ENCODE peak calls at places on chromosomes 5 and 9, in six cellular contexts. M is breast epithelium; R is effector memory CD8-positive, alpha-beta T cell; K is stimulated activated CD4-positive, alpha-beta T cell treated with anti-CD3 and anti-CD28 coated beads, Interleukin-12 subunit alpha, Interleukin-12 subunit beta, amount 100 ng/mL, for 4 hours; J is GM23338; I is DMS53. G is an unnamed sample.

GRCh38 chr9:95592931-95593330 is 76.2 kb upstream of the PTCH1 start:
- DNase-seq in M (no peak), R (no peak), K (no peak), J (no peak), I (no peak), G (no peak)

GRCh38 chr5:178238711-178239592 is 6.3 kb upstream of the PHYKPL start:
- DNase-seq in M (no peak), R (peak; percentile 44), K (no peak), J (peak; percentile 35), I (no peak), G (no peak)

GRCh38 chr5:147887026-147887627 is 8.6 kb downstream of the SCGB3A2 start:
- DNase-seq in M (no peak), R (no peak), K (no peak), J (peak; percentile 63), I (peak; percentile 70), G (no peak)

GRCh38 chr9:14428781-14429230 is 114.9 kb upstream of the NFIB start:
- DNase-seq in M (peak; percentile 72), R (no peak), K (peak; percentile 11), J (peak; percentile 97), I (peak; percentile 63), G (peak; percentile 10)

GRCh38 chr9:122444366-122444765 is 33.4 kb downstream of the OR1J1 start:
- DNase-seq in M (no peak), R (no peak), K (no peak), J (no peak), I (no peak), G (no peak)

GRCh38 chr5:40227366-40227765 is 452.3 kb upstream of the PTGER4 start:
- DNase-seq in M (no peak), R (no peak), K (no peak), J (no peak), I (no peak), G (no peak)

GRCh38 chr9:131097948-131098278 is 1.6 kb downstream of the AIF1L start:
- DNase-seq in M (no peak), R (no peak), K (no peak), J (no peak), I (no peak), G (no peak)

GRCh38 chr5:180799194-180799593 is 3.4 kb downstream of the MGAT1 start:
- DNase-seq in M (no peak), R (no peak), K (no peak), J (peak; percentile 81), I (peak; percentile 72), G (no peak)

GRCh38 chr9:95409650-95410426 is 92.3 kb upstream of the FANCC start:
- DNase-seq in M (no peak), R (no peak), K (no peak), J (no peak), I (no peak), G (no peak)

GRCh38 chr5:120055858-120056257 is 408.2 kb upstream of the PRR16 start:
- DNase-seq in M (no peak), R (no peak), K (no peak), J (no peak), I (peak; percentile 67), G (no peak)

GRCh38 chr5:103102234-103102633 is 17.7 kb downstream of the GIN1 start:
- DNase-seq in M (no peak), R (no peak), K (no peak), J (no peak), I (no peak), G (no peak)

GRCh38 chr5:69414885-69415583 is at the start of gene MARVELD2:
- DNase-seq in M (peak; percentile 90), R (peak; percentile 11), K (peak; percentile 48), J (peak; percentile 97), I (peak; percentile 99), G (peak; percentile 58)

GRCh38 chr9:136858452-136858843 is 6.3 kb downstream of the MAMDC4 start:
- DNase-seq in M (no peak), R (no peak), K (no peak), J (no peak), I (no peak), G (no peak)

GRCh38 chr9:96408409-96409280 is 9.5 kb downstream of the ZNF367 start:
- DNase-seq in M (no peak), R (no peak), K (no peak), J (no peak), I (no peak), G (no peak)

GRCh38 chr5:68033961-68034581 is 181.5 kb upstream of the PIK3R1 start:
- DNase-seq in M (no peak), R (no peak), K (no peak), J (no peak), I (no peak), G (no peak)

GRCh38 chr9:136396219-136396515 is 3.8 kb downstream of the SNAPC4 start:
- DNase-seq in M (no peak), R (no peak), K (no peak), J (no peak), I (no peak), G (no peak)

GRCh38 chr5:31237159-31237558 is 43.7 kb downstream of the CDH6 start:
- DNase-seq in M (no peak), R (no peak), K (no peak), J (peak; percentile 46), I (peak; percentile 26), G (no peak)

GRCh38 chr9:34957492-34958410 is at the start of gene PHF24:
- DNase-seq in M (no peak), R (no peak), K (peak; percentile 25), J (peak; percentile 57), I (peak; percentile 54), G (no peak)

GRCh38 chr5:82348749-82349148 is 70.6 kb upstream of the RPS23 start:
- DNase-seq in M (no peak), R (no peak), K (no peak), J (no peak), I (no peak), G (no peak)

GRCh38 chr5:43037929-43038510 is 2.1 kb downstream of the ANXA2R start:
- DNase-seq in M (no peak), R (peak; percentile 36), K (no peak), J (peak; percentile 32), I (peak; percentile 42), G (no peak)

GRCh38 chr9:33794560-33794959 is 801 bp upstream of the PRSS3 start:
- DNase-seq in M (no peak), R (no peak), K (no peak), J (no peak), I (peak; percentile 90), G (no peak)

GRCh38 chr9:98709968-98710965 is 1.5 kb upstream of the GABBR2 start:
- DNase-seq in M (no peak), R (no peak), K (no peak), J (peak; percentile 71), I (peak; percentile 34), G (no peak)

GRCh38 chr5:168260353-168261211 is 30.9 kb upstream of the WWC1 start:
- DNase-seq in M (no peak), R (no peak), K (no peak), J (no peak), I (no peak), G (no peak)

GRCh38 chr5:42701660-42702059 is 55.0 kb upstream of the CCDC152 start:
- DNase-seq in M (no peak), R (no peak), K (no peak), J (no peak), I (no peak), G (no peak)

GRCh38 chr5:82104872-82105271 is 133.0 kb downstream of the ATG10 start:
- DNase-seq in M (no peak), R (no peak), K (no peak), J (no peak), I (no peak), G (no peak)

GRCh38 chr5:53942724-53943123 is 367.6 kb downstream of the ARL15 start:
- DNase-seq in M (no peak), R (no peak), K (no peak), J (no peak), I (no peak), G (no peak)

GRCh38 chr9:98006127-98006796 is 23.1 kb downstream of the ANP32B start:
- DNase-seq in M (no peak), R (no peak), K (no peak), J (no peak), I (no peak), G (no peak)

GRCh38 chr5:6287136-6287535 is 91.2 kb downstream of the MED10 start:
- DNase-seq in M (no peak), R (no peak), K (no peak), J (peak; percentile 6), I (no peak), G (no peak)

GRCh38 chr5:111512406-111513174 is at the start of gene STARD4:
- DNase-seq in M (peak; percentile 84), R (peak; percentile 95), K (peak; percentile 87), J (peak; percentile 96), I (peak; percentile 99), G (peak; percentile 79)

GRCh38 chr9:7186175-7186574 is 428.4 kb downstream of the KDM4C start:
- DNase-seq in M (no peak), R (no peak), K (no peak), J (peak; percentile 64), I (peak; percentile 31), G (no peak)

GRCh38 chr9:96323169-96323568 is 21.2 kb upstream of the HSD17B3 start:
- DNase-seq in M (no peak), R (no peak), K (no peak), J (no peak), I (no peak), G (no peak)

GRCh38 chr9:969310-969692 is 7.2 kb upstream of the DMRT3 start:
- DNase-seq in M (no peak), R (no peak), K (no peak), J (peak; percentile 26), I (no peak), G (no peak)

GRCh38 chr9:1876891-1877496 is 138.2 kb upstream of the SMARCA2 start:
- DNase-seq in M (no peak), R (no peak), K (no peak), J (no peak), I (no peak), G (no peak)

GRCh38 chr5:95822038-95822407 is 503 bp downstream of the GLRX start:
- DNase-seq in M (no peak), R (no peak), K (no peak), J (peak; percentile 71), I (peak; percentile 59), G (no peak)

GRCh38 chr9:70121818-70122436 is 78.3 kb downstream of the MAMDC2 start:
- DNase-seq in M (no peak), R (no peak), K (no peak), J (no peak), I (no peak), G (no peak)

GRCh38 chr9:127637322-127637847 is 25.3 kb downstream of the STXBP1 start:
- DNase-seq in M (no peak), R (no peak), K (no peak), J (no peak), I (no peak), G (no peak)

GRCh38 chr5:169161022-169161680 is 139.8 kb downstream of the SLIT3 start:
- DNase-seq in M (no peak), R (no peak), K (no peak), J (peak; percentile 35), I (no peak), G (no peak)

G was measured in GM12892.